ENCODE peak calls at places on chromosomes 1 and 21, in four cellular contexts. G, I, F and K are unnamed samples. For H3K27me3, the result is how much of the 10 kb centered on the place peaks cover.

GRCh38 chr1:230320804-230321203 is 105.3 kb downstream of the PGBD5 start:
- DNase-seq in G (no peak), I (no peak), F (no peak), K (no peak)

GRCh38 chr1:76465030-76465429 is 390.5 kb downstream of the ST6GALNAC3 start:
- DNase-seq in G (no peak), F (no peak), I (no peak), K (no peak)

GRCh38 chr21:27244356-27244755 is 277.5 kb upstream of the ADAMTS5 start:
- DNase-seq in F (no peak), G (no peak), I (no peak), K (no peak)

GRCh38 chr1:192506741-192507155 is 68.8 kb upstream of the RGS1 start:
- DNase-seq in G (no peak), F (peak), I (peak), K (no peak)

GRCh38 chr1:204143276-204144041 is 8.4 kb downstream of the ETNK2 start:
- DNase-seq in G (no peak), F (no peak), I (no peak), K (no peak)

GRCh38 chr1:67831850-67832513 is 1.3 kb downstream of the GNG12 start:
- DNase-seq in I (peak), F (no peak), G (peak), K (peak)

GRCh38 chr1:183230403-183230802 is 44.3 kb downstream of the LAMC2 start:
- DNase-seq in I (no peak), F (no peak), G (no peak), K (no peak)

GRCh38 chr1:55035904-55036303 is 3.4 kb upstream of the PCSK9 start:
- DNase-seq in F (no peak), G (no peak), I (no peak), K (no peak)

GRCh38 chr21:35075546-35075945 is 26.4 kb upstream of the RUNX1 start:
- DNase-seq in G (no peak), I (peak), F (no peak), K (no peak)

GRCh38 chr1:21924503-21925005 is 12.6 kb downstream of the HSPG2 start:
- DNase-seq in F (no peak), I (peak), G (no peak), K (no peak)

GRCh38 chr1:40735234-40735633 is 43.7 kb downstream of the NFYC start:
- DNase-seq in G (no peak), I (no peak), F (no peak), K (no peak)

GRCh38 chr1:231217056-231217455 is 24.0 kb upstream of the GNPAT start:
- DNase-seq in G (no peak), I (no peak), F (no peak), K (no peak)

GRCh38 chr1:113153116-113153803 is 80.3 kb downstream of the LRIG2 start:
- DNase-seq in F (no peak), I (peak), G (no peak), K (peak)

GRCh38 chr1:239810071-239810481 is 281.6 kb upstream of the FMN2 start:
- DNase-seq in G (no peak), I (no peak), F (no peak), K (no peak)

GRCh38 chr1:37767488-37767887 is 2.6 kb upstream of the EPHA10 start:
- DNase-seq in F (no peak), G (no peak), I (no peak), K (no peak)

GRCh38 chr1:31183927-31184554 is 55.6 kb downstream of the NKAIN1 start:
- DNase-seq in G (no peak), F (no peak), I (peak), K (peak)

GRCh38 chr1:14881775-14882672 is 271.5 kb upstream of the TMEM51 start:
- DNase-seq in F (no peak), I (peak), G (no peak), K (no peak)

GRCh38 chr1:233230011-233230410 is 65.5 kb downstream of the PCNX2 start:
- DNase-seq in G (no peak), I (no peak), F (no peak), K (no peak)

GRCh38 chr1:214637722-214638473 is 34.9 kb downstream of the CENPF start:
- DNase-seq in F (peak), G (no peak), I (peak), K (no peak)

GRCh38 chr21:33127154-33127893 is 57.4 kb downstream of the OLIG1 start:
- DNase-seq in F (peak), I (peak), G (peak), K (peak)

GRCh38 chr1:46081620-46082019 is 50.8 kb downstream of the PIK3R3 start:
- DNase-seq in F (no peak), G (no peak), I (no peak), K (no peak)

GRCh38 chr1:145986551-145986950 is 9.8 kb downstream of the TXNIP start:
- DNase-seq in I (no peak), G (no peak), F (no peak), K (no peak)

GRCh38 chr1:67889940-67890567 is 56.8 kb upstream of the GNG12 start:
- DNase-seq in I (peak), F (no peak), G (no peak), K (no peak)

GRCh38 chr1:179745131-179745611 is 2.1 kb downstream of the FAM163A start:
- DNase-seq in F (no peak), I (peak), G (no peak), K (no peak)

GRCh38 chr1:179743679-179744400 is 749 bp downstream of the FAM163A start:
- DNase-seq in F (no peak), G (no peak), I (peak), K (no peak)

GRCh38 chr1:179742291-179742690 is 800 bp upstream of the FAM163A start:
- DNase-seq in F (no peak), I (no peak), G (no peak), K (no peak)

GRCh38 chr1:179744401-179745130 is 1.5 kb downstream of the FAM163A start:
- DNase-seq in I (no peak), G (no peak), F (no peak), K (no peak)

DNA sequence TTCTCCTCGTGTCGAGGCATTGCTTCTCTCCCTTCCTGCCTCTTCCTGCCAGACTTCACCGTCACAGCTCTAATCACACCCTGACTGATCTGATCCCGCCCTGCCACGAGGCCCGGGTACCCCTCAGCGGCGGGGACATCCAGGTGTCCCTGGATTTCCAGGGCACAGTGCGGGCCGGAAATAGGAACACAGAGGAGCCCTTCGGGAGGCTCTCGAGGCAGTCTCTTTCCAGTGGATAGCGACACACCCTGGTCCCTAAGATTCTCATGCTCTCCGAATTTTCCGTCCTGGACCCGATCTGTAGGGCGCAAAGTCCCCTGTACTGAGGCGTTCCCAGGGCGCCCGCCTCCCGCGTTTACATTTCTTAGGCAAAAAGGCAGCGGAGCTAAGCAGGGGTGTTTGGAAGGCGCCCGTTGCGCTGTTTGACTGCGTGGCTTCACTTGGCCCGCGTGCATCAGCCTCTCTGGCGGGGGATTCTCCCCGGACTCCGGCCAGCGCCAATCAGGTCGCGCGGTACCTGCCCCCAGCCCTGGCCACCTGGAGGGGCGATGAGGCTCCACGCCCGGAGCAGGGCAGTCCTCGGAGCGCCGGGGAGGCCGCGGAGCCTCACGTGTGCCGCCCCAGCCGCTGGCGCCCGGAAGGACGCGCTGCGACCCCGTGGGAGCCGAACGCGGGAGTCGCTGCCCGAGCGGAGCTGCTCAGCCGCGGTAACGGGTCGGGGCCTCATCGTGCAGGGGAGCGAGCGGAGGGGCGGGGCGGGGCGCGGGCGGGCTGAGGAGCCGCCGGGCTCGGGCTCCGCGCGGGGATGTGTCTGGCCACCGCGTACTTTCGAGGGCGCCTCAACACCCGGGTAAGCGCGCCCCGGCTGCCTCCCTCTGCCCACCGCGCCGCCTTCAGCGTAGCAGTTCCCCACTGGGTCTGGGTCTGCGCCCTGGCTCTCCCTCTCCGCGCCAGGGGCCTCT is at the start of gene FAM163A:
- DNase-seq in G (no peak), F (no peak), I (peak), K (no peak)
- H3K27me3 ChIP-seq in G (half or more), F (under half), I (half or more), K (under half)

GRCh38 chr1:97262842-97263241 is 541.3 kb downstream of the PTBP2 start:
- DNase-seq in G (no peak), F (no peak), I (no peak), K (no peak)
- H3K4me3 ChIP-seq in G (no peak), F (no peak), I (no peak), K (no peak)

GRCh38 chr1:2023187-2023586 is 4.0 kb downstream of the GABRD start:
- DNase-seq in G (no peak), F (no peak), I (no peak), K (no peak)
- H3K27me3 ChIP-seq in G (half or more), F (under half), I (under half), K (under half)

GRCh38 chr1:25757151-25757845 is 42.7 kb upstream of the SELENON start:
- DNase-seq in I (no peak), G (no peak), F (no peak), K (no peak)
- H3K4me3 ChIP-seq in I (no peak), G (no peak), F (no peak), K (no peak)

GRCh38 chr1:17281775-17282181 is 26.2 kb upstream of the PADI4 start:
- DNase-seq in G (no peak), I (no peak), F (no peak), K (no peak)

GRCh38 chr1:17279001-17279830 is 28.8 kb upstream of the PADI4 start:
- DNase-seq in I (no peak), F (no peak), G (no peak), K (no peak)

GRCh38 chr1:17280894-17281293 is 27.1 kb upstream of the PADI4 start:
- DNase-seq in F (no peak), I (no peak), G (no peak), K (no peak)

GRCh38 chr1:17280436-17280835 is 27.6 kb upstream of the PADI4 start:
- DNase-seq in F (no peak), I (no peak), G (no peak), K (no peak)

DNA sequence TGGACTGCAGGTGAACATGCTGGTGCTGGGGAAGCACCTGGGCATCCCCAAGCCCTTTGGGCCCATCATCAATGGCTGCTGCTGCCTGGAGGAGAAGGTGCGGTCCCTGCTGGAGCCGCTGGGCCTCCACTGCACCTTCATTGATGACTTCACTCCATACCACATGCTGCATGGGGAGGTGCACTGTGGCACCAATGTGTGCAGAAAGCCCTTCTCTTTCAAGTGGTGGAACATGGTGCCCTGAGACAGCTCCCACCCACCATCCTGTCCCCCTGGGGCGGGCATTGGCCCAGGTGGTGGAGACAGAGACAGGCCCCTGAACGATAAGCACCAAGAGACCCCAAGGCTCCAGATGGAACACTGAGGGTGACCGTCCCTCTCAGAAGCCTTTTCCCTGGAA is 25.2 kb upstream of the PADI4 start:
- DNase-seq in G (no peak), F (no peak), I (no peak), K (no peak)
- H3K27me3 ChIP-seq in G (under half), F (under half), I (under half), K (under half)

GRCh38 chr1:94247146-94248094 is 10.0 kb upstream of the ARHGAP29 start:
- DNase-seq in G (peak), F (no peak), I (peak), K (peak)

GRCh38 chr1:94243665-94244064 is 6.3 kb upstream of the ARHGAP29 start:
- DNase-seq in I (no peak), G (no peak), F (no peak), K (no peak)

GRCh38 chr1:94245747-94246438 is 8.5 kb upstream of the ARHGAP29 start:
- DNase-seq in I (no peak), G (no peak), F (no peak), K (no peak)

GRCh38 chr1:94246692-94247145 is 9.3 kb upstream of the ARHGAP29 start:
- DNase-seq in I (peak), F (no peak), G (no peak), K (no peak)

DNA sequence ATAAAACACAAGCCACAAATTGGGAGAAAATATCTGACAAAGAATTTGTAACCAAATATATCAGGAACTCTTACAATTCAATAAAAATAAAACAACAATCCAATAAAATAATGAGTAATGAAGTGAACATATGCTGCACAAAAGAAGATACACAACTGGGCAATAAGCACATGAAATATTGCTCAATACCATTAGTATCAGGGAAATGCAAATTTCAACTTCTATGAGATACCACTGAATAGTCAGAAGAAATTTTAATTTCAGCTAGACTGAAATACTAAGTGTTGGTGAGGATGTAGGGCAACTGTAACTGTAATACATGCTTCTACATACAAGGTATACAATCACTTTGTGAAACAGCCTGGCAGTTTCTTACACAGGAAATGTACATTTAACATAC is 7.4 kb upstream of the ARHGAP29 start:
- DNase-seq in I (no peak), G (no peak), F (no peak), K (no peak)
- H3K4me3 ChIP-seq in I (no peak), G (peak), F (no peak), K (no peak)

DNA sequence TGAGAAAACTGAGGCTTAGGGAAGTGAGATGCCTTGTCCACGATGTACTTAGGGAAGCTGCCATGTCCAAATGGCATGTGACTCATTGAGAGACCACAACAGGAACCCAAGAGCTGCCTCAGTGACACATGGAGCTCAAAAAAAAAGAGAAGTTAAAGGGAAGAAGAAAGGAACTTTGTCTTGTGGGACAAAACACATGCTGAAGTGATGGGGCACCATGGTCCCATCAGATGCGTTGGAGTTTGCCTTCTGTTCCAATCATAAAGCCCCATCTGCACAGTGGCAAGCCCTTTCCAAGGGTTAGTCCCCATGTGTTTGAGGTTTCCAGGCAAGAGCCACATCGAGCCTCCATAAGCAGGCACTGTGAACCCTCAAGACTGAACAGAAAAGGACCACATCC is 8.0 kb downstream of the MED8 start:
- DNase-seq in F (no peak), I (no peak), G (no peak), K (no peak)
- H3K27me3 ChIP-seq in F (under half), I (under half), G (under half), K (under half)

GRCh38 chr21:44749759-44750674 is 38.6 kb upstream of the TSPEAR start:
- DNase-seq in F (peak), G (no peak), I (no peak), K (no peak)

GRCh38 chr21:44751186-44751798 is 39.9 kb upstream of the TSPEAR start:
- DNase-seq in F (peak), I (no peak), G (no peak), K (no peak)

GRCh38 chr21:44750675-44751025 is 39.3 kb upstream of the TSPEAR start:
- DNase-seq in F (peak), I (no peak), G (no peak), K (no peak)

GRCh38 chr21:44748621-44749020 is 37.2 kb upstream of the TSPEAR start:
- DNase-seq in F (peak), G (no peak), I (no peak), K (no peak)

DNA sequence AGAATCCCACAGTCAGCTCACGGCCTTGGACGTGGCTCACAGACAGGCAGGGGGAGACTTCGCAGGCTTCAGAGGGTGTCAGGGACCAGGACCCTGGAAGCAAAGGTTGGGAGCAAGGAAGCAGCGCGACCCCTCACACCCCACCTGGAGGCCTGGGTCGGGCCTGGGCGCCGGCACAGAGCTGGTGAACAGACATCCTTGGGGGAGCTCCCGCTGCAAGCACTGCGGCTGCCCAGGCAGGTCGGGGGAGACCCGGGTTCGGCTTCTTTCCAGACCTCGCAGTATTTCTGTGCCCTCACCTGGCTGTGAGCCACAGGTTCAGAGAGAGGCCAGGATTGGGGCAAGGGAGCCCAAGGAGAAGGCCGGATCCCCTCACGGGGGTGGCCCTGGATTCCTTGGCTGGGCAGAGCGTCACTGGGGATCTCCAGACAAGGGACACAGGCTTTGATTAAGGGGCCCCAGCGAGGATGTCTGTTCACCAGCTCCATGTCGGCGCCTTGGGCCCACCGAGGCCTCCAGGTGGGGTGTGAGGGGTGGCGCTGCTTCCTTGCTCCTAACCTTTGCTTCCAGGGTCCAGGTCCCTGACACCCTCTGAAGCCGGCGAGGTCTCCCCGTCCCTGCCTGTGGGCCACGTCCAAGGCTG is 37.9 kb upstream of the TSPEAR start:
- DNase-seq in G (no peak), F (peak), I (no peak), K (no peak)
- H3K4me3 ChIP-seq in G (no peak), F (no peak), I (no peak), K (no peak)

DNA sequence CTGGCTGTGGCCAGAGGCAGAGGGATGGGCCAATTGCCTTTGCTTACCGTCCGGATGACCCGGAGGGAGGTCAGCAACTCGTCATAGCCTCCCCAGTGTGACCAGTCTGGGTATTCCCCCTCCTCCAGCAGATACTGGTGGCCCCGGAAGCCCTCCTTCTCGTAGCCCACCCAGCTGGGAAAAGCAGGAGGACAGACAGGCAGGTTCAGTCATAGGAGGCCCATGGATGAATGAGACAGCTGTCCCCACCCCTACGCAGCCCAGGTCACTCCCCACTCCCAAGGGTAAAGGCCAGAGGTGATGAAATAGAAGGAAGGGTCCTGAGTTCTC is 16.8 kb downstream of the CRYBG2 start:
- DNase-seq in F (no peak), G (no peak), I (no peak), K (no peak)
- H3K27me3 ChIP-seq in F (under half), G (under half), I (under half), K (under half)